ENCODE peak calls at places on chromosomes 6 and 20, in eight cellular contexts. One of them, this sample, is unnamed.

GRCh38 chr6:3309391-3310050 is 50.8 kb downstream of the PSMG4 start:
- DNase-seq in activated CD4-positive, alpha-beta T cell treated with anti-CD3 and anti-CD28 coated beads, Interleukin-2, amount 50 U/mL, for 24 hours: no peak
- DNase-seq in skeletal muscle cell: no peak
- DNase-seq in left colon: no peak
- DNase-seq in hippocampal formation: no peak
- DNase-seq in KBM-7: no peak
- DNase-seq in NCI-H524: peak
- DNase-seq in HEK293T: no peak
- DNase-seq in this sample: no peak

GRCh38 chr6:163565140-163565539 is 150.6 kb downstream of the QKI start:
- DNase-seq in skeletal muscle cell: peak
- DNase-seq in activated CD4-positive, alpha-beta T cell treated with anti-CD3 and anti-CD28 coated beads, Interleukin-2, amount 50 U/mL, for 24 hours: no peak
- DNase-seq in HEK293T: no peak
- DNase-seq in hippocampal formation: no peak
- DNase-seq in KBM-7: no peak
- DNase-seq in NCI-H524: peak
- DNase-seq in left colon: no peak
- DNase-seq in this sample: no peak

GRCh38 chr6:131733376-131734016 is 22.7 kb upstream of the CTAGE9 start:
- DNase-seq in skeletal muscle cell: peak
- DNase-seq in left colon: no peak
- DNase-seq in NCI-H524: no peak
- DNase-seq in activated CD4-positive, alpha-beta T cell treated with anti-CD3 and anti-CD28 coated beads, Interleukin-2, amount 50 U/mL, for 24 hours: no peak
- DNase-seq in hippocampal formation: peak
- DNase-seq in KBM-7: no peak
- DNase-seq in HEK293T: no peak
- DNase-seq in this sample: no peak

GRCh38 chr6:23179994-23180393 is 610.6 kb downstream of the HDGFL1 start:
- DNase-seq in NCI-H524: peak
- DNase-seq in HEK293T: no peak
- DNase-seq in skeletal muscle cell: no peak
- DNase-seq in KBM-7: no peak
- DNase-seq in activated CD4-positive, alpha-beta T cell treated with anti-CD3 and anti-CD28 coated beads, Interleukin-2, amount 50 U/mL, for 24 hours: no peak
- DNase-seq in hippocampal formation: no peak
- DNase-seq in left colon: no peak
- DNase-seq in this sample: no peak

GRCh38 chr6:122753688-122754056 is 25.8 kb upstream of the FABP7 start:
- DNase-seq in hippocampal formation: no peak
- DNase-seq in KBM-7: no peak
- DNase-seq in skeletal muscle cell: no peak
- DNase-seq in left colon: no peak
- DNase-seq in activated CD4-positive, alpha-beta T cell treated with anti-CD3 and anti-CD28 coated beads, Interleukin-2, amount 50 U/mL, for 24 hours: no peak
- DNase-seq in NCI-H524: peak
- DNase-seq in HEK293T: no peak
- DNase-seq in this sample: no peak

GRCh38 chr6:119090256-119090655 is 11.8 kb upstream of the FAM184A start:
- DNase-seq in hippocampal formation: no peak
- DNase-seq in activated CD4-positive, alpha-beta T cell treated with anti-CD3 and anti-CD28 coated beads, Interleukin-2, amount 50 U/mL, for 24 hours: no peak
- DNase-seq in KBM-7: no peak
- DNase-seq in NCI-H524: no peak
- DNase-seq in left colon: no peak
- DNase-seq in HEK293T: no peak
- DNase-seq in skeletal muscle cell: no peak
- DNase-seq in this sample: no peak

GRCh38 chr20:16556299-16556698 is 16.9 kb downstream of the KIF16B start:
- DNase-seq in skeletal muscle cell: peak
- DNase-seq in HEK293T: no peak
- DNase-seq in hippocampal formation: no peak
- DNase-seq in NCI-H524: no peak
- DNase-seq in left colon: no peak
- DNase-seq in KBM-7: no peak
- DNase-seq in activated CD4-positive, alpha-beta T cell treated with anti-CD3 and anti-CD28 coated beads, Interleukin-2, amount 50 U/mL, for 24 hours: no peak
- DNase-seq in this sample: no peak

GRCh38 chr6:166786704-166787293 is 159.7 kb upstream of the RPS6KA2 start:
- DNase-seq in NCI-H524: peak
- DNase-seq in hippocampal formation: peak
- DNase-seq in KBM-7: peak
- DNase-seq in left colon: no peak
- DNase-seq in skeletal muscle cell: peak
- DNase-seq in activated CD4-positive, alpha-beta T cell treated with anti-CD3 and anti-CD28 coated beads, Interleukin-2, amount 50 U/mL, for 24 hours: no peak
- DNase-seq in HEK293T: peak
- DNase-seq in this sample: peak

GRCh38 chr6:113458368-113459010 is 398.7 kb upstream of the MARCKS start:
- DNase-seq in left colon: no peak
- DNase-seq in HEK293T: no peak
- DNase-seq in NCI-H524: no peak
- DNase-seq in activated CD4-positive, alpha-beta T cell treated with anti-CD3 and anti-CD28 coated beads, Interleukin-2, amount 50 U/mL, for 24 hours: no peak
- DNase-seq in hippocampal formation: no peak
- DNase-seq in KBM-7: no peak
- DNase-seq in skeletal muscle cell: no peak
- DNase-seq in this sample: no peak

GRCh38 chr20:46070215-46070910 is 19.4 kb downstream of the NCOA5 start:
- DNase-seq in skeletal muscle cell: no peak
- DNase-seq in left colon: no peak
- DNase-seq in hippocampal formation: no peak
- DNase-seq in activated CD4-positive, alpha-beta T cell treated with anti-CD3 and anti-CD28 coated beads, Interleukin-2, amount 50 U/mL, for 24 hours: no peak
- DNase-seq in KBM-7: no peak
- DNase-seq in NCI-H524: no peak
- DNase-seq in HEK293T: no peak
- DNase-seq in this sample: no peak

GRCh38 chr6:27551607-27552006 is 78.7 kb upstream of the ZNF184 start:
- DNase-seq in activated CD4-positive, alpha-beta T cell treated with anti-CD3 and anti-CD28 coated beads, Interleukin-2, amount 50 U/mL, for 24 hours: no peak
- DNase-seq in KBM-7: no peak
- DNase-seq in left colon: no peak
- DNase-seq in skeletal muscle cell: no peak
- DNase-seq in NCI-H524: no peak
- DNase-seq in hippocampal formation: no peak
- DNase-seq in HEK293T: no peak
- DNase-seq in this sample: no peak

GRCh38 chr20:64167676-64168075 is 3.4 kb downstream of the MYT1 start:
- DNase-seq in KBM-7: no peak
- DNase-seq in hippocampal formation: no peak
- DNase-seq in left colon: no peak
- DNase-seq in HEK293T: no peak
- DNase-seq in activated CD4-positive, alpha-beta T cell treated with anti-CD3 and anti-CD28 coated beads, Interleukin-2, amount 50 U/mL, for 24 hours: no peak
- DNase-seq in NCI-H524: no peak
- DNase-seq in skeletal muscle cell: no peak
- DNase-seq in this sample: no peak

GRCh38 chr6:29354980-29355379 is 13.7 kb downstream of the OR5V1 start:
- DNase-seq in left colon: no peak
- DNase-seq in skeletal muscle cell: no peak
- DNase-seq in KBM-7: no peak
- DNase-seq in HEK293T: no peak
- DNase-seq in NCI-H524: no peak
- DNase-seq in hippocampal formation: no peak
- DNase-seq in activated CD4-positive, alpha-beta T cell treated with anti-CD3 and anti-CD28 coated beads, Interleukin-2, amount 50 U/mL, for 24 hours: no peak
- DNase-seq in this sample: no peak

GRCh38 chr20:62409935-62410741 is 3.1 kb upstream of the CABLES2 start:
- DNase-seq in left colon: peak
- DNase-seq in hippocampal formation: no peak
- DNase-seq in skeletal muscle cell: no peak
- DNase-seq in HEK293T: peak
- DNase-seq in KBM-7: peak
- DNase-seq in NCI-H524: peak
- DNase-seq in activated CD4-positive, alpha-beta T cell treated with anti-CD3 and anti-CD28 coated beads, Interleukin-2, amount 50 U/mL, for 24 hours: no peak
- DNase-seq in this sample: peak

GRCh38 chr6:108730556-108731228 is 117.5 kb upstream of the ARMC2 start:
- DNase-seq in activated CD4-positive, alpha-beta T cell treated with anti-CD3 and anti-CD28 coated beads, Interleukin-2, amount 50 U/mL, for 24 hours: no peak
- DNase-seq in skeletal muscle cell: no peak
- DNase-seq in left colon: no peak
- DNase-seq in hippocampal formation: no peak
- DNase-seq in NCI-H524: peak
- DNase-seq in HEK293T: no peak
- DNase-seq in KBM-7: no peak
- DNase-seq in this sample: no peak

GRCh38 chr6:149368065-149368464 is 32.0 kb upstream of the SUMO4 start:
- DNase-seq in activated CD4-positive, alpha-beta T cell treated with anti-CD3 and anti-CD28 coated beads, Interleukin-2, amount 50 U/mL, for 24 hours: no peak
- DNase-seq in hippocampal formation: no peak
- DNase-seq in left colon: no peak
- DNase-seq in skeletal muscle cell: no peak
- DNase-seq in NCI-H524: no peak
- DNase-seq in HEK293T: no peak
- DNase-seq in KBM-7: no peak
- DNase-seq in this sample: no peak

GRCh38 chr20:4795394-4795793 is 73.7 kb downstream of the PRND start:
- DNase-seq in left colon: no peak
- DNase-seq in hippocampal formation: no peak
- DNase-seq in NCI-H524: no peak
- DNase-seq in HEK293T: no peak
- DNase-seq in skeletal muscle cell: peak
- DNase-seq in activated CD4-positive, alpha-beta T cell treated with anti-CD3 and anti-CD28 coated beads, Interleukin-2, amount 50 U/mL, for 24 hours: no peak
- DNase-seq in KBM-7: peak
- DNase-seq in this sample: no peak

GRCh38 chr6:134374486-134374885 is 56.6 kb upstream of the SGK1 start:
- DNase-seq in skeletal muscle cell: no peak
- DNase-seq in HEK293T: no peak
- DNase-seq in hippocampal formation: no peak
- DNase-seq in left colon: no peak
- DNase-seq in NCI-H524: no peak
- DNase-seq in KBM-7: no peak
- DNase-seq in activated CD4-positive, alpha-beta T cell treated with anti-CD3 and anti-CD28 coated beads, Interleukin-2, amount 50 U/mL, for 24 hours: no peak
- DNase-seq in this sample: no peak

GRCh38 chr20:63552481-63553249 is 1.3 kb upstream of the FNDC11 start:
- DNase-seq in hippocampal formation: no peak
- DNase-seq in activated CD4-positive, alpha-beta T cell treated with anti-CD3 and anti-CD28 coated beads, Interleukin-2, amount 50 U/mL, for 24 hours: no peak
- DNase-seq in NCI-H524: no peak
- DNase-seq in left colon: no peak
- DNase-seq in KBM-7: peak
- DNase-seq in HEK293T: no peak
- DNase-seq in skeletal muscle cell: no peak
- DNase-seq in this sample: no peak

GRCh38 chr20:51759769-51760510 is 8.2 kb downstream of the ATP9A start:
- DNase-seq in hippocampal formation: no peak
- DNase-seq in activated CD4-positive, alpha-beta T cell treated with anti-CD3 and anti-CD28 coated beads, Interleukin-2, amount 50 U/mL, for 24 hours: no peak
- DNase-seq in skeletal muscle cell: no peak
- DNase-seq in NCI-H524: no peak
- DNase-seq in left colon: no peak
- DNase-seq in KBM-7: no peak
- DNase-seq in HEK293T: no peak
- DNase-seq in this sample: no peak

GRCh38 chr20:53869466-53870258 is 200.7 kb downstream of the BCAS1 start:
- DNase-seq in NCI-H524: peak
- DNase-seq in skeletal muscle cell: no peak
- DNase-seq in activated CD4-positive, alpha-beta T cell treated with anti-CD3 and anti-CD28 coated beads, Interleukin-2, amount 50 U/mL, for 24 hours: peak
- DNase-seq in left colon: peak
- DNase-seq in KBM-7: peak
- DNase-seq in HEK293T: peak
- DNase-seq in hippocampal formation: no peak
- DNase-seq in this sample: peak

GRCh38 chr6:108564178-108564577 is 3.5 kb downstream of the FOXO3 start:
- DNase-seq in KBM-7: no peak
- DNase-seq in HEK293T: no peak
- DNase-seq in activated CD4-positive, alpha-beta T cell treated with anti-CD3 and anti-CD28 coated beads, Interleukin-2, amount 50 U/mL, for 24 hours: no peak
- DNase-seq in left colon: no peak
- DNase-seq in hippocampal formation: no peak
- DNase-seq in skeletal muscle cell: peak
- DNase-seq in NCI-H524: no peak
- DNase-seq in this sample: no peak

GRCh38 chr6:25370175-25371036 is 91.2 kb downstream of the CARMIL1 start:
- DNase-seq in KBM-7: no peak
- DNase-seq in skeletal muscle cell: no peak
- DNase-seq in HEK293T: no peak
- DNase-seq in left colon: peak
- DNase-seq in activated CD4-positive, alpha-beta T cell treated with anti-CD3 and anti-CD28 coated beads, Interleukin-2, amount 50 U/mL, for 24 hours: no peak
- DNase-seq in NCI-H524: peak
- DNase-seq in hippocampal formation: no peak
- DNase-seq in this sample: no peak

GRCh38 chr6:149443411-149444181 is 41.2 kb downstream of the ZC3H12D start:
- DNase-seq in left colon: no peak
- DNase-seq in HEK293T: no peak
- DNase-seq in activated CD4-positive, alpha-beta T cell treated with anti-CD3 and anti-CD28 coated beads, Interleukin-2, amount 50 U/mL, for 24 hours: no peak
- DNase-seq in hippocampal formation: no peak
- DNase-seq in KBM-7: no peak
- DNase-seq in skeletal muscle cell: no peak
- DNase-seq in NCI-H524: no peak
- DNase-seq in this sample: no peak

GRCh38 chr6:128519132-128519930 is 1.1 kb downstream of the PTPRK start:
- DNase-seq in HEK293T: peak
- DNase-seq in activated CD4-positive, alpha-beta T cell treated with anti-CD3 and anti-CD28 coated beads, Interleukin-2, amount 50 U/mL, for 24 hours: peak
- DNase-seq in hippocampal formation: peak
- DNase-seq in left colon: peak
- DNase-seq in KBM-7: peak
- DNase-seq in NCI-H524: peak
- DNase-seq in skeletal muscle cell: no peak
- DNase-seq in this sample: peak

GRCh38 chr6:138971601-138972000 is 16.5 kb downstream of the REPS1 start:
- DNase-seq in NCI-H524: no peak
- DNase-seq in left colon: no peak
- DNase-seq in skeletal muscle cell: no peak
- DNase-seq in KBM-7: no peak
- DNase-seq in hippocampal formation: peak
- DNase-seq in HEK293T: no peak
- DNase-seq in activated CD4-positive, alpha-beta T cell treated with anti-CD3 and anti-CD28 coated beads, Interleukin-2, amount 50 U/mL, for 24 hours: no peak
- DNase-seq in this sample: no peak

GRCh38 chr6:148954934-148955915 is 208.4 kb downstream of the UST start:
- DNase-seq in hippocampal formation: no peak
- DNase-seq in skeletal muscle cell: no peak
- DNase-seq in left colon: no peak
- DNase-seq in activated CD4-positive, alpha-beta T cell treated with anti-CD3 and anti-CD28 coated beads, Interleukin-2, amount 50 U/mL, for 24 hours: no peak
- DNase-seq in NCI-H524: no peak
- DNase-seq in KBM-7: no peak
- DNase-seq in HEK293T: no peak
- DNase-seq in this sample: no peak

GRCh38 chr6:13302751-13303667 is 25.3 kb downstream of the TBC1D7 start:
- DNase-seq in HEK293T: no peak
- DNase-seq in skeletal muscle cell: peak
- DNase-seq in NCI-H524: no peak
- DNase-seq in left colon: peak
- DNase-seq in hippocampal formation: no peak
- DNase-seq in activated CD4-positive, alpha-beta T cell treated with anti-CD3 and anti-CD28 coated beads, Interleukin-2, amount 50 U/mL, for 24 hours: no peak
- DNase-seq in KBM-7: peak
- DNase-seq in this sample: no peak

GRCh38 chr20:1819311-1820136 is 75.7 kb upstream of the SIRPA start:
- DNase-seq in skeletal muscle cell: no peak
- DNase-seq in NCI-H524: no peak
- DNase-seq in hippocampal formation: peak
- DNase-seq in left colon: peak
- DNase-seq in HEK293T: no peak
- DNase-seq in activated CD4-positive, alpha-beta T cell treated with anti-CD3 and anti-CD28 coated beads, Interleukin-2, amount 50 U/mL, for 24 hours: no peak
- DNase-seq in KBM-7: peak
- DNase-seq in this sample: no peak

GRCh38 chr6:37674161-37674560 is 23.5 kb downstream of the MDGA1 start:
- DNase-seq in KBM-7: no peak
- DNase-seq in skeletal muscle cell: no peak
- DNase-seq in HEK293T: no peak
- DNase-seq in hippocampal formation: peak
- DNase-seq in left colon: no peak
- DNase-seq in activated CD4-positive, alpha-beta T cell treated with anti-CD3 and anti-CD28 coated beads, Interleukin-2, amount 50 U/mL, for 24 hours: no peak
- DNase-seq in NCI-H524: no peak
- DNase-seq in this sample: no peak

GRCh38 chr6:90080876-90081464 is 186.7 kb downstream of the GJA10 start:
- DNase-seq in KBM-7: no peak
- DNase-seq in activated CD4-positive, alpha-beta T cell treated with anti-CD3 and anti-CD28 coated beads, Interleukin-2, amount 50 U/mL, for 24 hours: peak
- DNase-seq in NCI-H524: no peak
- DNase-seq in hippocampal formation: peak
- DNase-seq in skeletal muscle cell: no peak
- DNase-seq in HEK293T: no peak
- DNase-seq in left colon: no peak
- DNase-seq in this sample: no peak

GRCh38 chr6:143842468-143842901 is 653 bp upstream of the LTV1 start:
- DNase-seq in NCI-H524: no peak
- DNase-seq in skeletal muscle cell: peak
- DNase-seq in HEK293T: no peak
- DNase-seq in activated CD4-positive, alpha-beta T cell treated with anti-CD3 and anti-CD28 coated beads, Interleukin-2, amount 50 U/mL, for 24 hours: no peak
- DNase-seq in hippocampal formation: peak
- DNase-seq in left colon: no peak
- DNase-seq in KBM-7: no peak
- DNase-seq in this sample: peak

GRCh38 chr6:5981274-5982026 is 25.3 kb downstream of the NRN1 start:
- DNase-seq in skeletal muscle cell: peak
- DNase-seq in HEK293T: no peak
- DNase-seq in activated CD4-positive, alpha-beta T cell treated with anti-CD3 and anti-CD28 coated beads, Interleukin-2, amount 50 U/mL, for 24 hours: no peak
- DNase-seq in NCI-H524: peak
- DNase-seq in hippocampal formation: no peak
- DNase-seq in KBM-7: no peak
- DNase-seq in left colon: no peak
- DNase-seq in this sample: no peak

GRCh38 chr6:53347250-53347920 is 1.4 kb downstream of the ELOVL5 start:
- DNase-seq in NCI-H524: peak
- DNase-seq in skeletal muscle cell: no peak
- DNase-seq in HEK293T: no peak
- DNase-seq in KBM-7: peak
- DNase-seq in activated CD4-positive, alpha-beta T cell treated with anti-CD3 and anti-CD28 coated beads, Interleukin-2, amount 50 U/mL, for 24 hours: no peak
- DNase-seq in left colon: no peak
- DNase-seq in hippocampal formation: no peak
- DNase-seq in this sample: no peak

This sample was measured in HuH-7.5.